ENCODE peak calls at places on chromosomes 13 and 19, in nine cellular contexts. G, C, D, A, L, E, R, Y and J are unnamed samples.

GRCh38 chr19:7927605-7928333 is 1.8 kb upstream of the CTXN1 start:
- DNase-seq in G (peak; percentile 50), C (no peak), D (no peak), A (no peak), L (no peak), E (no peak), R (no peak), Y (peak; percentile 45), J (no peak)

GRCh38 chr13:98447881-98448641 is 128.8 kb downstream of the STK24 start:
- DNase-seq in G (no peak), C (peak; percentile 63), D (no peak), A (no peak), L (peak; percentile 38), E (no peak), R (no peak), Y (no peak), J (peak; percentile 14)

GRCh38 chr13:95255072-95255732 is 46.0 kb downstream of the ABCC4 start:
- DNase-seq in G (no peak), C (no peak), D (no peak), A (no peak), L (no peak), E (no peak), R (no peak), Y (no peak), J (no peak)

GRCh38 chr19:14433454-14434156 is 499 bp downstream of the PKN1 start:
- DNase-seq in G (peak; percentile 48), C (peak; percentile 79), D (peak; percentile 42), A (peak; percentile 34), L (no peak), E (no peak), R (peak; percentile 19), Y (peak; percentile 75), J (no peak)

GRCh38 chr13:85313761-85314503 is 485.3 kb downstream of the SLITRK6 start:
- DNase-seq in G (no peak), C (no peak), D (no peak), A (no peak), L (peak; percentile 0), E (peak; percentile 46), R (no peak), Y (no peak), J (no peak)

GRCh38 chr13:30235206-30235605 is 72.1 kb downstream of the KATNAL1 start:
- DNase-seq in G (no peak), C (no peak), D (no peak), A (no peak), L (no peak), E (no peak), R (no peak), Y (no peak), J (no peak)

GRCh38 chr19:38434549-38435051 is 1.1 kb downstream of the RYR1 start:
- DNase-seq in G (peak; percentile 36), C (no peak), D (no peak), A (no peak), L (no peak), E (no peak), R (no peak), Y (no peak), J (no peak)

GRCh38 chr13:79194272-79194671 is 211.8 kb downstream of the RBM26 start:
- DNase-seq in G (no peak), C (no peak), D (no peak), A (no peak), L (no peak), E (no peak), R (peak; percentile 3), Y (peak; percentile 49), J (no peak)

GRCh38 chr19:50686310-50687032 is 33.1 kb downstream of the SHANK1 start:
- DNase-seq in G (no peak), C (no peak), D (no peak), A (no peak), L (no peak), E (no peak), R (no peak), Y (no peak), J (no peak)

GRCh38 chr19:11708457-11708856 is 30.3 kb downstream of the ZNF823 start:
- DNase-seq in G (no peak), C (no peak), D (peak; percentile 29), A (no peak), L (no peak), E (no peak), R (no peak), Y (no peak), J (no peak)

GRCh38 chr13:47484564-47484963 is 516.5 kb downstream of the SUCLA2 start:
- DNase-seq in G (no peak), C (no peak), D (no peak), A (no peak), L (no peak), E (peak; percentile 89), R (no peak), Y (no peak), J (no peak)

GRCh38 chr13:74101436-74101835 is 32.8 kb downstream of the KLF12 start:
- DNase-seq in G (no peak), C (no peak), D (no peak), A (no peak), L (no peak), E (no peak), R (no peak), Y (no peak), J (no peak)

GRCh38 chr19:19425170-19425875 is 19.8 kb downstream of the GATAD2A start:
- DNase-seq in G (no peak), C (no peak), D (no peak), A (no peak), L (no peak), E (no peak), R (no peak), Y (no peak), J (no peak)

GRCh38 chr13:76884167-76884566 is 2.0 kb downstream of the KCTD12 start:
- DNase-seq in G (peak; percentile 27), C (peak; percentile 72), D (no peak), A (no peak), L (no peak), E (no peak), R (no peak), Y (peak; percentile 53), J (no peak)

DNA sequence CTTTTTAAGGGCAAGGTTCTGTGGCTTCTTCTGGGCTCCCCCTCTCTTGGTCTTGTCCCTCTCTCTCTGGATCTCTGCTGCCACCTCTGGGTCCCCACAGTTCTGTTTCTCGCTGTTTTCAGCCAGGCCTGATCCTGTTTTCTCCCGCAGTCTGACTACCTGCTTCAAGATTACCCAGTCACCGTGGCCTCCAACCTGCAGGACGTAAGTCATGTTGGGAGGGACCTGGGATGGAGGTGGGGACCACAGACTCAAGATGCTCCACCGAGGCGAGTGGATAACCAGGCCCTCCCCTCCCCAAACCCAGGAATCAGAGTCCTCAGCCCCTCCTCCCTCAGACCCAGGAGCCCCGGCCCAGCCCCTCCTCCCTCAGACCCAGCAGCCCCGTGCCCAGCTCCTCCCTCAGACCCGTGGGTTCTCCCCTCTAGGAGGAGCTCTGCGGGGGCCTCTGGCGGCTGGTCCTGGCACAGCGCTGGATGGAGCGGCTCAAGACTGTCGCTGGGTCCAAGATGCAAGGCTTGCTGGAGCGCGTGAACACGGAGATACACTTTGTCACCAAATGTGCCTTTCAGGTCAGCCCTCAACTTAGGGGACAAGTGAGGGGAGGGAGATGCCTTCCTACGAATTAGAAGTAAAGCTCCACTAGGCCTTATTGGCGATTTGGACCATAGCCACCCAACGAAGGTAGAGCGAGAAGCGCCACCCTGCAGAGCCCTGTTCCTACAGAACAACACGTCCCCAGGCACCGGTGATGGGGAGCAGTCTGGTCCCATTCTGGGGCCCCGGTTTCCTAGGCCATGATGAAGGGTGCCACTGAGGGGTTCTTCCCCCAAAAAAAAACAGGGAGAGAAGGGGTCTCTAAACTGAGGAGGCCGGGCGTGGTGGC is 2.2 kb downstream of the FLT3LG start:
- DNase-seq in G (no peak), C (no peak), D (no peak), A (peak; percentile 51), L (peak; percentile 82), E (no peak), R (peak; percentile 63), Y (peak; percentile 75), J (no peak)
- H3K27ac ChIP-seq in G (no peak overlapping the region), C (no peak overlapping the region), D (no peak overlapping the region), A (peak overlapping the region; percentile 95), L (peak overlapping the region; percentile 62), E (no peak overlapping the region), R (peak overlapping the region; percentile 98), Y (peak overlapping the region; percentile 86), J (no peak overlapping the region)

GRCh38 chr13:24224232-24224680 is 63.7 kb downstream of the SPATA13 start:
- DNase-seq in G (no peak), C (no peak), D (no peak), A (no peak), L (no peak), E (no peak), R (no peak), Y (no peak), J (no peak)
- H3K27ac ChIP-seq in G (no peak overlapping the region), C (peak overlapping the region; percentile 36), D (no peak overlapping the region), A (no peak overlapping the region), L (no peak overlapping the region), E (no peak overlapping the region), R (no peak overlapping the region), Y (no peak overlapping the region), J (peak overlapping the region; percentile 63)

GRCh38 chr19:51986309-51987291 is at the start of gene ZNF350:
- DNase-seq in G (peak; percentile 94), C (peak; percentile 92), D (peak; percentile 91), A (peak; percentile 79), L (peak; percentile 50), E (peak; percentile 97), R (peak; percentile 76), Y (peak; percentile 99), J (peak; percentile 94)
- H3K27ac ChIP-seq in G (no peak within 1 kb of the TSS), C (peak within 1 kb of the TSS; percentile 88), D (peak within 1 kb of the TSS; percentile 22), A (peak within 1 kb of the TSS; percentile 63), L (peak within 1 kb of the TSS; percentile 75), E (peak within 1 kb of the TSS; percentile 38), R (peak within 1 kb of the TSS; percentile 29), Y (peak within 1 kb of the TSS; percentile 73), J (peak within 1 kb of the TSS; percentile 80)

GRCh38 chr13:73059460-73060250 is 850 bp downstream of the KLF5 start:
- DNase-seq in G (peak; percentile 47), C (peak; percentile 91), D (peak; percentile 60), A (peak; percentile 19), L (no peak), E (peak; percentile 10), R (peak; percentile 3), Y (peak; percentile 60), J (no peak)

GRCh38 chr13:73062368-73062767 is 3.6 kb downstream of the KLF5 start:
- DNase-seq in G (no peak), C (no peak), D (no peak), A (no peak), L (no peak), E (no peak), R (no peak), Y (no peak), J (no peak)

GRCh38 chr13:73063166-73063565 is 4.4 kb downstream of the KLF5 start:
- DNase-seq in G (no peak), C (no peak), D (no peak), A (no peak), L (no peak), E (no peak), R (no peak), Y (no peak), J (no peak)

GRCh38 chr13:73060251-73061160 is 1.7 kb downstream of the KLF5 start:
- DNase-seq in G (no peak), C (no peak), D (peak; percentile 63), A (no peak), L (no peak), E (peak; percentile 82), R (no peak), Y (no peak), J (no peak)

GRCh38 chr13:73061478-73062275 is 2.9 kb downstream of the KLF5 start:
- DNase-seq in G (no peak), C (no peak), D (peak; percentile 70), A (no peak), L (no peak), E (no peak), R (no peak), Y (no peak), J (no peak)
- H3K27ac ChIP-seq in G (no peak overlapping the region), C (peak overlapping the region; percentile 84), D (peak overlapping the region; percentile 96), A (no peak overlapping the region), L (peak overlapping the region; percentile 80), E (no peak overlapping the region), R (no peak overlapping the region), Y (peak overlapping the region; percentile 73), J (no peak overlapping the region)